ENCODE peak calls at places on chromosomes 5 and 9, in five cellular contexts. Y is Right ventricle myocardium superior, M is C1 segment of cervical spinal cord, V is GM13977, E is SHP77 treated with DMSO at 0.1 percent for 48 hours. F is an unnamed sample.

GRCh38 chr5:170885281-170885680 is 23.5 kb downstream of the RANBP17 start:
- DNase-seq in Y (no peak), M (no peak), V (no peak), E (no peak), F (no peak)

GRCh38 chr5:89267764-89268163 is 384.8 kb upstream of the MEF2C start:
- DNase-seq in Y (no peak), M (no peak), V (no peak), E (no peak), F (no peak)

GRCh38 chr5:16025681-16026080 is 153.9 kb downstream of the MARCHF11 start:
- DNase-seq in Y (no peak), M (no peak), V (no peak), E (no peak), F (no peak)

GRCh38 chr9:127418037-127418471 is 6.1 kb upstream of the ZNF79 start:
- DNase-seq in Y (no peak), M (no peak), V (peak), E (no peak), F (peak)

GRCh38 chr9:130258999-130259398 is 6.6 kb upstream of the HMCN2 start:
- DNase-seq in Y (no peak), M (no peak), V (no peak), E (no peak), F (no peak)

GRCh38 chr5:181159286-181160143 is 12.1 kb downstream of the OR2V2 start:
- DNase-seq in Y (peak), M (peak), V (peak), E (peak), F (peak)

GRCh38 chr5:67221487-67222242 is 25.1 kb upstream of the CD180 start:
- DNase-seq in Y (peak), M (no peak), V (peak), E (no peak), F (no peak)

GRCh38 chr5:56829137-56829536 is 13.8 kb downstream of the MAP3K1 start:
- DNase-seq in Y (no peak), M (no peak), V (no peak), E (no peak), F (no peak)

GRCh38 chr5:83711982-83712601 is 8.6 kb downstream of the HAPLN1 start:
- DNase-seq in Y (no peak), M (peak), V (no peak), E (peak), F (no peak)

GRCh38 chr5:90558344-90559192 is at the start of gene ADGRV1:
- DNase-seq in Y (peak), M (peak), V (peak), E (peak), F (no peak)

GRCh38 chr9:96176901-96177718 is 124.9 kb downstream of the HSD17B3 start:
- DNase-seq in Y (no peak), M (peak), V (no peak), E (no peak), F (no peak)

GRCh38 chr5:43536972-43537371 is 19.9 kb downstream of the PAIP1 start:
- DNase-seq in Y (no peak), M (no peak), V (no peak), E (no peak), F (no peak)

GRCh38 chr5:177491429-177491945 is 5.9 kb downstream of the PDLIM7 start:
- DNase-seq in Y (peak), M (no peak), V (peak), E (peak), F (no peak)

GRCh38 chr5:160438316-160439204 is 16.9 kb downstream of the PTTG1 start:
- DNase-seq in Y (no peak), M (peak), V (peak), E (peak), F (no peak)

GRCh38 chr5:134561871-134562296 is 36.4 kb downstream of the JADE2 start:
- DNase-seq in Y (no peak), M (no peak), V (no peak), E (no peak), F (peak)

GRCh38 chr5:83518676-83519075 is 47.1 kb downstream of the VCAN start:
- DNase-seq in Y (no peak), M (no peak), V (no peak), E (no peak), F (no peak)

GRCh38 chr9:74245871-74246552 is 251.1 kb upstream of the RORB start:
- DNase-seq in Y (no peak), M (no peak), V (no peak), E (no peak), F (no peak)

GRCh38 chr5:27217977-27218376 is 179.6 kb upstream of the CDH9 start:
- DNase-seq in Y (no peak), M (no peak), V (no peak), E (no peak), F (no peak)

GRCh38 chr5:64632251-64632650 is 58.1 kb upstream of the SHISAL2B start:
- DNase-seq in Y (no peak), M (no peak), V (no peak), E (peak), F (no peak)

GRCh38 chr9:89842267-89842768 is 237.5 kb downstream of the GADD45G start:
- DNase-seq in Y (no peak), M (no peak), V (no peak), E (no peak), F (no peak)

GRCh38 chr5:6449465-6450158 is 953 bp downstream of the UBE2QL1 start:
- DNase-seq in Y (no peak), M (no peak), V (no peak), E (no peak), F (no peak)

GRCh38 chr5:35136386-35136785 is 88.6 kb upstream of the AGXT2 start:
- DNase-seq in Y (no peak), M (no peak), V (peak), E (no peak), F (peak)

GRCh38 chr9:121886759-121887485 is 206.2 kb downstream of the TTLL11 start:
- DNase-seq in Y (no peak), M (no peak), V (no peak), E (no peak), F (no peak)

GRCh38 chr5:93578813-93579560 is 2.0 kb downstream of the NR2F1-AS1 start:
- DNase-seq in Y (no peak), M (no peak), V (peak), E (no peak), F (no peak)

GRCh38 chr9:69376651-69377050 is 51.6 kb downstream of the ENTREP1 start:
- DNase-seq in Y (no peak), M (no peak), V (no peak), E (no peak), F (peak)

GRCh38 chr5:62340392-62340791 is 34.4 kb downstream of the KIF2A start:
- DNase-seq in Y (no peak), M (no peak), V (no peak), E (no peak), F (no peak)

GRCh38 chr5:135729582-135729879 is 104.9 kb upstream of the SLC25A48 start:
- DNase-seq in Y (no peak), M (no peak), V (no peak), E (no peak), F (no peak)

GRCh38 chr9:70455993-70456704 is 41.7 kb upstream of the KLF9 start:
- DNase-seq in Y (no peak), M (no peak), V (no peak), E (no peak), F (no peak)

GRCh38 chr5:79269733-79270166 is 33.8 kb downstream of the JMY start:
- DNase-seq in Y (no peak), M (no peak), V (no peak), E (no peak), F (no peak)

F was measured in H54.